ENCODE peak calls at places on chromosomes 16 and 17, in nine cellular contexts. One of them, this sample, is unnamed.

GRCh38 chr16:67186550-67186950 is 2.8 kb upstream of the MATCAP1 start:
- DNase-seq in ovary: no peak
- DNase-seq in heart left ventricle: no peak
- DNase-seq in left ventricle myocardium inferior: no peak
- DNase-seq in body of pancreas: no peak
- DNase-seq in CD4-positive, CD25-positive, alpha-beta regulatory T cell: no peak
- DNase-seq in testis: no peak
- DNase-seq in AG04450: no peak
- DNase-seq in tibial artery: no peak
- DNase-seq in this sample: no peak

GRCh38 chr17:67615736-67616135 is 102.0 kb upstream of the NOL11 start:
- DNase-seq in ovary: no peak
- DNase-seq in heart left ventricle: no peak
- DNase-seq in left ventricle myocardium inferior: no peak
- DNase-seq in body of pancreas: no peak
- DNase-seq in CD4-positive, CD25-positive, alpha-beta regulatory T cell: no peak
- DNase-seq in testis: no peak
- DNase-seq in AG04450: no peak
- DNase-seq in tibial artery: no peak
- DNase-seq in this sample: no peak

GRCh38 chr17:63993368-63993990 is 4.7 kb upstream of the PRR29 start:
- DNase-seq in ovary: no peak
- DNase-seq in heart left ventricle: no peak
- DNase-seq in left ventricle myocardium inferior: peak; percentile 9
- DNase-seq in body of pancreas: no peak
- DNase-seq in CD4-positive, CD25-positive, alpha-beta regulatory T cell: no peak
- DNase-seq in testis: no peak
- DNase-seq in AG04450: no peak
- DNase-seq in tibial artery: no peak
- DNase-seq in this sample: no peak

GRCh38 chr17:3685174-3685812 is 10.7 kb downstream of the P2RX5 start:
- DNase-seq in ovary: no peak
- DNase-seq in heart left ventricle: no peak
- DNase-seq in left ventricle myocardium inferior: no peak
- DNase-seq in body of pancreas: no peak
- DNase-seq in CD4-positive, CD25-positive, alpha-beta regulatory T cell: no peak
- DNase-seq in testis: no peak
- DNase-seq in AG04450: no peak
- DNase-seq in tibial artery: no peak
- DNase-seq in this sample: no peak

GRCh38 chr16:30698816-30699614 is at the start of gene SRCAP:
- DNase-seq in ovary: peak; percentile 91
- DNase-seq in heart left ventricle: peak; percentile 90
- DNase-seq in left ventricle myocardium inferior: peak; percentile 86
- DNase-seq in body of pancreas: peak; percentile 83
- DNase-seq in CD4-positive, CD25-positive, alpha-beta regulatory T cell: peak; percentile 71
- DNase-seq in testis: peak; percentile 95
- DNase-seq in AG04450: peak; percentile 20
- DNase-seq in tibial artery: peak; percentile 94
- DNase-seq in this sample: peak; percentile 82

GRCh38 chr16:26605872-26606271 is 460.9 kb upstream of the C16orf82 start:
- DNase-seq in ovary: no peak
- DNase-seq in heart left ventricle: no peak
- DNase-seq in left ventricle myocardium inferior: no peak
- DNase-seq in body of pancreas: no peak
- DNase-seq in CD4-positive, CD25-positive, alpha-beta regulatory T cell: no peak
- DNase-seq in testis: no peak
- DNase-seq in AG04450: no peak
- DNase-seq in tibial artery: no peak
- DNase-seq in this sample: no peak

GRCh38 chr16:68802190-68802589 is 41.1 kb upstream of the TANGO6 start:
- DNase-seq in ovary: no peak
- DNase-seq in heart left ventricle: no peak
- DNase-seq in left ventricle myocardium inferior: no peak
- DNase-seq in body of pancreas: no peak
- DNase-seq in CD4-positive, CD25-positive, alpha-beta regulatory T cell: no peak
- DNase-seq in testis: no peak
- DNase-seq in AG04450: no peak
- DNase-seq in tibial artery: no peak
- DNase-seq in this sample: peak; percentile 94

GRCh38 chr16:80739523-80739922 is 64.9 kb downstream of the CDYL2 start:
- DNase-seq in ovary: no peak
- DNase-seq in heart left ventricle: no peak
- DNase-seq in left ventricle myocardium inferior: no peak
- DNase-seq in body of pancreas: no peak
- DNase-seq in CD4-positive, CD25-positive, alpha-beta regulatory T cell: no peak
- DNase-seq in testis: no peak
- DNase-seq in AG04450: no peak
- DNase-seq in tibial artery: no peak
- DNase-seq in this sample: no peak

GRCh38 chr16:29745126-29745852 is 501 bp downstream of the C16orf54 start:
- DNase-seq in ovary: no peak
- DNase-seq in heart left ventricle: no peak
- DNase-seq in left ventricle myocardium inferior: peak; percentile 20
- DNase-seq in body of pancreas: no peak
- DNase-seq in CD4-positive, CD25-positive, alpha-beta regulatory T cell: peak; percentile 35
- DNase-seq in testis: no peak
- DNase-seq in AG04450: no peak
- DNase-seq in tibial artery: no peak
- DNase-seq in this sample: no peak

GRCh38 chr17:51442112-51442865 is 181.9 kb downstream of the UTP18 start:
- DNase-seq in ovary: no peak
- DNase-seq in heart left ventricle: no peak
- DNase-seq in left ventricle myocardium inferior: no peak
- DNase-seq in body of pancreas: no peak
- DNase-seq in CD4-positive, CD25-positive, alpha-beta regulatory T cell: no peak
- DNase-seq in testis: no peak
- DNase-seq in AG04450: no peak
- DNase-seq in tibial artery: no peak
- DNase-seq in this sample: no peak

GRCh38 chr17:32440722-32441121 is 3.6 kb upstream of the PSMD11 start:
- DNase-seq in ovary: no peak
- DNase-seq in heart left ventricle: no peak
- DNase-seq in left ventricle myocardium inferior: no peak
- DNase-seq in body of pancreas: no peak
- DNase-seq in CD4-positive, CD25-positive, alpha-beta regulatory T cell: no peak
- DNase-seq in testis: no peak
- DNase-seq in AG04450: no peak
- DNase-seq in tibial artery: no peak
- DNase-seq in this sample: no peak

GRCh38 chr17:42270175-42270545 is 6.0 kb downstream of the STAT5B start:
- DNase-seq in ovary: no peak
- DNase-seq in heart left ventricle: no peak
- DNase-seq in left ventricle myocardium inferior: no peak
- DNase-seq in body of pancreas: no peak
- DNase-seq in CD4-positive, CD25-positive, alpha-beta regulatory T cell: no peak
- DNase-seq in testis: no peak
- DNase-seq in AG04450: no peak
- DNase-seq in tibial artery: no peak
- DNase-seq in this sample: no peak
- H3K27ac ChIP-seq in ovary: no peak overlapping the region
- H3K27ac ChIP-seq in heart left ventricle: no peak overlapping the region
- H3K27ac ChIP-seq in left ventricle myocardium inferior: no peak overlapping the region
- H3K27ac ChIP-seq in body of pancreas: no peak overlapping the region
- H3K27ac ChIP-seq in CD4-positive, CD25-positive, alpha-beta regulatory T cell: peak overlapping the region; percentile 89
- H3K27ac ChIP-seq in testis: peak overlapping the region; percentile 9
- H3K27ac ChIP-seq in AG04450: no peak overlapping the region
- H3K27ac ChIP-seq in tibial artery: no peak overlapping the region
- H3K27ac ChIP-seq in this sample: no peak overlapping the region

GRCh38 chr17:17412331-17412730 is 64.5 kb upstream of the MED9 start:
- DNase-seq in ovary: no peak
- DNase-seq in heart left ventricle: no peak
- DNase-seq in left ventricle myocardium inferior: no peak
- DNase-seq in body of pancreas: no peak
- DNase-seq in CD4-positive, CD25-positive, alpha-beta regulatory T cell: no peak
- DNase-seq in testis: no peak
- DNase-seq in AG04450: no peak
- DNase-seq in tibial artery: no peak
- DNase-seq in this sample: peak; percentile 60
- H3K27ac ChIP-seq in ovary: no peak overlapping the region
- H3K27ac ChIP-seq in heart left ventricle: no peak overlapping the region
- H3K27ac ChIP-seq in left ventricle myocardium inferior: no peak overlapping the region
- H3K27ac ChIP-seq in body of pancreas: peak overlapping the region; percentile 28
- H3K27ac ChIP-seq in CD4-positive, CD25-positive, alpha-beta regulatory T cell: no peak overlapping the region
- H3K27ac ChIP-seq in testis: no peak overlapping the region
- H3K27ac ChIP-seq in AG04450: no peak overlapping the region
- H3K27ac ChIP-seq in tibial artery: no peak overlapping the region
- H3K27ac ChIP-seq in this sample: no peak overlapping the region

GRCh38 chr17:79696159-79696982 is 34.4 kb upstream of the ENPP7 start:
- DNase-seq in ovary: no peak
- DNase-seq in heart left ventricle: no peak
- DNase-seq in left ventricle myocardium inferior: no peak
- DNase-seq in body of pancreas: no peak
- DNase-seq in CD4-positive, CD25-positive, alpha-beta regulatory T cell: no peak
- DNase-seq in testis: no peak
- DNase-seq in AG04450: no peak
- DNase-seq in tibial artery: no peak
- DNase-seq in this sample: no peak
- H3K27ac ChIP-seq in ovary: no peak overlapping the region
- H3K27ac ChIP-seq in heart left ventricle: no peak overlapping the region
- H3K27ac ChIP-seq in left ventricle myocardium inferior: no peak overlapping the region
- H3K27ac ChIP-seq in body of pancreas: no peak overlapping the region
- H3K27ac ChIP-seq in CD4-positive, CD25-positive, alpha-beta regulatory T cell: no peak overlapping the region
- H3K27ac ChIP-seq in testis: no peak overlapping the region
- H3K27ac ChIP-seq in AG04450: no peak overlapping the region
- H3K27ac ChIP-seq in tibial artery: no peak overlapping the region
- H3K27ac ChIP-seq in this sample: no peak overlapping the region

GRCh38 chr17:47231866-47232265 is 21.8 kb upstream of the ITGB3 start:
- DNase-seq in ovary: no peak
- DNase-seq in heart left ventricle: no peak
- DNase-seq in left ventricle myocardium inferior: no peak
- DNase-seq in body of pancreas: no peak
- DNase-seq in CD4-positive, CD25-positive, alpha-beta regulatory T cell: no peak
- DNase-seq in testis: no peak
- DNase-seq in AG04450: no peak
- DNase-seq in tibial artery: no peak
- DNase-seq in this sample: no peak

GRCh38 chr17:47229535-47230443 is 20.6 kb downstream of the MYL4 start:
- DNase-seq in ovary: peak; percentile 91
- DNase-seq in heart left ventricle: peak; percentile 87
- DNase-seq in left ventricle myocardium inferior: peak; percentile 77
- DNase-seq in body of pancreas: peak; percentile 88
- DNase-seq in CD4-positive, CD25-positive, alpha-beta regulatory T cell: peak; percentile 54
- DNase-seq in testis: peak; percentile 93
- DNase-seq in AG04450: peak; percentile 93
- DNase-seq in tibial artery: peak; percentile 93
- DNase-seq in this sample: peak; percentile 90

GRCh38 chr17:47230864-47231263 is 21.7 kb downstream of the MYL4 start:
- DNase-seq in ovary: no peak
- DNase-seq in heart left ventricle: no peak
- DNase-seq in left ventricle myocardium inferior: no peak
- DNase-seq in body of pancreas: no peak
- DNase-seq in CD4-positive, CD25-positive, alpha-beta regulatory T cell: no peak
- DNase-seq in testis: no peak
- DNase-seq in AG04450: no peak
- DNase-seq in tibial artery: no peak
- DNase-seq in this sample: no peak

GRCh38 chr17:47232465-47232864 is 21.2 kb upstream of the ITGB3 start:
- DNase-seq in ovary: no peak
- DNase-seq in heart left ventricle: no peak
- DNase-seq in left ventricle myocardium inferior: no peak
- DNase-seq in body of pancreas: no peak
- DNase-seq in CD4-positive, CD25-positive, alpha-beta regulatory T cell: no peak
- DNase-seq in testis: no peak
- DNase-seq in AG04450: no peak
- DNase-seq in tibial artery: no peak
- DNase-seq in this sample: no peak

GRCh38 chr17:47231334-47231733 is 22.2 kb downstream of the MYL4 start:
- DNase-seq in ovary: no peak
- DNase-seq in heart left ventricle: no peak
- DNase-seq in left ventricle myocardium inferior: no peak
- DNase-seq in body of pancreas: no peak
- DNase-seq in CD4-positive, CD25-positive, alpha-beta regulatory T cell: no peak
- DNase-seq in testis: no peak
- DNase-seq in AG04450: no peak
- DNase-seq in tibial artery: no peak
- DNase-seq in this sample: no peak
- H3K27ac ChIP-seq in ovary: no peak overlapping the region
- H3K27ac ChIP-seq in heart left ventricle: no peak overlapping the region
- H3K27ac ChIP-seq in left ventricle myocardium inferior: no peak overlapping the region
- H3K27ac ChIP-seq in body of pancreas: no peak overlapping the region
- H3K27ac ChIP-seq in CD4-positive, CD25-positive, alpha-beta regulatory T cell: no peak overlapping the region
- H3K27ac ChIP-seq in testis: no peak overlapping the region
- H3K27ac ChIP-seq in AG04450: no peak overlapping the region
- H3K27ac ChIP-seq in tibial artery: no peak overlapping the region
- H3K27ac ChIP-seq in this sample: no peak overlapping the region

DNA sequence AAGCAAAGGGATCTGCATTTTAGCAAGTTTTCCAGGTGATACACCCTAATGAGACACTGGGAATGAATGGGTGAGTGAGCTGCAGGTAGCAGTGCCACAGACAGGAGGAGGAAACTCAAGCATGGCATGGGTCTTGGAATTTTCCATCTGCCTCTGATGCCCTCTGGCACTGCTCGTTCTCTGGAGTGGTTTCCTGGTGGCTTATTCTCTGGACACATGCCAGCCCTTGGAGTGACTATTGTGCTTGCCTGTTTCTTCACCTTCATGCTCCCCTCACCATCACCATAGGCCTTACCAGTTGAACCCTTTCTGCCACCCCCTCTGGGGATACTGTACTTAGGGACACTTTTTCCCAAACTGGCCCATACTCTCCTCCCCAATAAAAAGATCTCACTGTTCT is 1.6 kb downstream of the COASY start:
- DNase-seq in ovary: no peak
- DNase-seq in heart left ventricle: no peak
- DNase-seq in left ventricle myocardium inferior: no peak
- DNase-seq in body of pancreas: peak; percentile 78
- DNase-seq in CD4-positive, CD25-positive, alpha-beta regulatory T cell: no peak
- DNase-seq in testis: no peak
- DNase-seq in AG04450: no peak
- DNase-seq in tibial artery: no peak
- DNase-seq in this sample: no peak
- H3K27ac ChIP-seq in ovary: no peak overlapping the region
- H3K27ac ChIP-seq in heart left ventricle: no peak overlapping the region
- H3K27ac ChIP-seq in left ventricle myocardium inferior: no peak overlapping the region
- H3K27ac ChIP-seq in body of pancreas: peak overlapping the region; percentile 90
- H3K27ac ChIP-seq in CD4-positive, CD25-positive, alpha-beta regulatory T cell: no peak overlapping the region
- H3K27ac ChIP-seq in testis: peak overlapping the region; percentile 39
- H3K27ac ChIP-seq in AG04450: no peak overlapping the region
- H3K27ac ChIP-seq in tibial artery: no peak overlapping the region
- H3K27ac ChIP-seq in this sample: no peak overlapping the region